ENCODE peak calls at places on chromosome 6, in nine cellular contexts. One of them, this sample, is unnamed.
A peak's percentile ranks its signal among the peaks of the same experiment; 100 is the strongest.

GRCh38 chr6:33740204-33740608 is 6.5 kb downstream of the IP6K3 start:
- DNase-seq in effector CD8-positive, alpha-beta T cell: no peak
- DNase-seq in MV-4-11: peak; percentile 59
- DNase-seq in choroid plexus epithelial cell: no peak
- DNase-seq in omental fat pad: no peak
- DNase-seq in stimulated activated CD4-positive, alpha-beta T cell treated with anti-CD3 and anti-CD28 coated beads, Interleukin-4, amount 100 ng/mL, for 24 hours: no peak
- DNase-seq in effector CD4-positive, alpha-beta T cell: no peak
- DNase-seq in AG20443: peak; percentile 32
- DNase-seq in lower leg skin: no peak
- DNase-seq in this sample: no peak

GRCh38 chr6:168037242-168037641 is 39.8 kb downstream of the KIF25 start:
- DNase-seq in lower leg skin: peak; percentile 79
- DNase-seq in effector CD8-positive, alpha-beta T cell: no peak
- DNase-seq in omental fat pad: no peak
- DNase-seq in AG20443: no peak
- DNase-seq in effector CD4-positive, alpha-beta T cell: no peak
- DNase-seq in MV-4-11: no peak
- DNase-seq in stimulated activated CD4-positive, alpha-beta T cell treated with anti-CD3 and anti-CD28 coated beads, Interleukin-4, amount 100 ng/mL, for 24 hours: no peak
- DNase-seq in choroid plexus epithelial cell: no peak
- DNase-seq in this sample: no peak

GRCh38 chr6:101716810-101717209 is 323.3 kb downstream of the GRIK2 start:
- DNase-seq in effector CD8-positive, alpha-beta T cell: no peak
- DNase-seq in effector CD4-positive, alpha-beta T cell: no peak
- DNase-seq in choroid plexus epithelial cell: no peak
- DNase-seq in lower leg skin: no peak
- DNase-seq in AG20443: no peak
- DNase-seq in stimulated activated CD4-positive, alpha-beta T cell treated with anti-CD3 and anti-CD28 coated beads, Interleukin-4, amount 100 ng/mL, for 24 hours: no peak
- DNase-seq in MV-4-11: no peak
- DNase-seq in omental fat pad: no peak
- DNase-seq in this sample: no peak

GRCh38 chr6:118100763-118101162 is 193.7 kb downstream of the SLC35F1 start:
- DNase-seq in choroid plexus epithelial cell: no peak
- DNase-seq in lower leg skin: no peak
- DNase-seq in effector CD8-positive, alpha-beta T cell: no peak
- DNase-seq in AG20443: no peak
- DNase-seq in stimulated activated CD4-positive, alpha-beta T cell treated with anti-CD3 and anti-CD28 coated beads, Interleukin-4, amount 100 ng/mL, for 24 hours: no peak
- DNase-seq in MV-4-11: no peak
- DNase-seq in omental fat pad: no peak
- DNase-seq in effector CD4-positive, alpha-beta T cell: no peak
- DNase-seq in this sample: no peak

GRCh38 chr6:13711726-13712484 is at the start of gene RANBP9:
- DNase-seq in effector CD4-positive, alpha-beta T cell: peak; percentile 82
- DNase-seq in AG20443: peak; percentile 96
- DNase-seq in MV-4-11: peak; percentile 66
- DNase-seq in omental fat pad: peak; percentile 36
- DNase-seq in stimulated activated CD4-positive, alpha-beta T cell treated with anti-CD3 and anti-CD28 coated beads, Interleukin-4, amount 100 ng/mL, for 24 hours: peak; percentile 84
- DNase-seq in effector CD8-positive, alpha-beta T cell: peak; percentile 81
- DNase-seq in choroid plexus epithelial cell: peak; percentile 94
- DNase-seq in lower leg skin: peak; percentile 97
- DNase-seq in this sample: peak; percentile 50

GRCh38 chr6:119481098-119481497 is 131.5 kb upstream of the MAN1A1 start:
- DNase-seq in choroid plexus epithelial cell: no peak
- DNase-seq in effector CD8-positive, alpha-beta T cell: no peak
- DNase-seq in lower leg skin: no peak
- DNase-seq in effector CD4-positive, alpha-beta T cell: no peak
- DNase-seq in omental fat pad: no peak
- DNase-seq in stimulated activated CD4-positive, alpha-beta T cell treated with anti-CD3 and anti-CD28 coated beads, Interleukin-4, amount 100 ng/mL, for 24 hours: no peak
- DNase-seq in AG20443: no peak
- DNase-seq in MV-4-11: no peak
- DNase-seq in this sample: no peak

GRCh38 chr6:44072452-44072958 is 54.7 kb downstream of the MRPL14 start:
- DNase-seq in lower leg skin: no peak
- DNase-seq in effector CD8-positive, alpha-beta T cell: no peak
- DNase-seq in AG20443: no peak
- DNase-seq in omental fat pad: no peak
- DNase-seq in stimulated activated CD4-positive, alpha-beta T cell treated with anti-CD3 and anti-CD28 coated beads, Interleukin-4, amount 100 ng/mL, for 24 hours: no peak
- DNase-seq in MV-4-11: no peak
- DNase-seq in effector CD4-positive, alpha-beta T cell: no peak
- DNase-seq in choroid plexus epithelial cell: no peak
- DNase-seq in this sample: no peak

GRCh38 chr6:142443102-142443501 is 141.3 kb downstream of the ADGRG6 start:
- DNase-seq in lower leg skin: no peak
- DNase-seq in omental fat pad: no peak
- DNase-seq in effector CD8-positive, alpha-beta T cell: no peak
- DNase-seq in choroid plexus epithelial cell: no peak
- DNase-seq in effector CD4-positive, alpha-beta T cell: no peak
- DNase-seq in stimulated activated CD4-positive, alpha-beta T cell treated with anti-CD3 and anti-CD28 coated beads, Interleukin-4, amount 100 ng/mL, for 24 hours: no peak
- DNase-seq in MV-4-11: no peak
- DNase-seq in AG20443: no peak
- DNase-seq in this sample: no peak

GRCh38 chr6:148565931-148566663 is 180.7 kb upstream of the UST start:
- DNase-seq in effector CD4-positive, alpha-beta T cell: no peak
- DNase-seq in effector CD8-positive, alpha-beta T cell: no peak
- DNase-seq in MV-4-11: peak; percentile 93
- DNase-seq in stimulated activated CD4-positive, alpha-beta T cell treated with anti-CD3 and anti-CD28 coated beads, Interleukin-4, amount 100 ng/mL, for 24 hours: peak; percentile 31
- DNase-seq in omental fat pad: no peak
- DNase-seq in lower leg skin: no peak
- DNase-seq in choroid plexus epithelial cell: peak; percentile 90
- DNase-seq in AG20443: peak; percentile 90
- DNase-seq in this sample: peak; percentile 85

GRCh38 chr6:36109092-36109491 is 21.2 kb upstream of the MAPK13 start:
- DNase-seq in MV-4-11: no peak
- DNase-seq in stimulated activated CD4-positive, alpha-beta T cell treated with anti-CD3 and anti-CD28 coated beads, Interleukin-4, amount 100 ng/mL, for 24 hours: no peak
- DNase-seq in lower leg skin: no peak
- DNase-seq in choroid plexus epithelial cell: no peak
- DNase-seq in effector CD4-positive, alpha-beta T cell: peak; percentile 19
- DNase-seq in AG20443: no peak
- DNase-seq in effector CD8-positive, alpha-beta T cell: no peak
- DNase-seq in omental fat pad: no peak
- DNase-seq in this sample: no peak

This sample was measured in AG09309.